ENCODE peak calls at places on chromosome 15, in four cellular contexts. One of them, this sample, is unnamed.

GRCh38 chr15:37245358-37245757 is 145.0 kb upstream of the MEIS2 start:
- DNase-seq in sciatic nerve: no peak
- DNase-seq in mesothelial cell of epicardium: no peak
- DNase-seq in activated naive CD4-positive, alpha-beta T cell treated with anti-CD3 and anti-CD28 coated beads, Interleukin-2, amount 10 ng/mL, durations not matched to agents 7 days and 5 days: no peak
- DNase-seq in this sample: no peak

GRCh38 chr15:92889390-92890113 is 10.6 kb upstream of the CHD2 start:
- DNase-seq in sciatic nerve: no peak
- DNase-seq in mesothelial cell of epicardium: no peak
- DNase-seq in activated naive CD4-positive, alpha-beta T cell treated with anti-CD3 and anti-CD28 coated beads, Interleukin-2, amount 10 ng/mL, durations not matched to agents 7 days and 5 days: no peak
- DNase-seq in this sample: no peak

GRCh38 chr15:45612790-45613415 is 21.9 kb upstream of the SQOR start:
- DNase-seq in sciatic nerve: no peak
- DNase-seq in mesothelial cell of epicardium: no peak
- DNase-seq in activated naive CD4-positive, alpha-beta T cell treated with anti-CD3 and anti-CD28 coated beads, Interleukin-2, amount 10 ng/mL, durations not matched to agents 7 days and 5 days: no peak
- DNase-seq in this sample: no peak

GRCh38 chr15:90201150-90201943 is at the start of gene SEMA4B:
- DNase-seq in sciatic nerve: peak
- DNase-seq in mesothelial cell of epicardium: peak
- DNase-seq in activated naive CD4-positive, alpha-beta T cell treated with anti-CD3 and anti-CD28 coated beads, Interleukin-2, amount 10 ng/mL, durations not matched to agents 7 days and 5 days: peak
- DNase-seq in this sample: peak

GRCh38 chr15:70258369-70259029 is 160.8 kb upstream of the TLE3 start:
- DNase-seq in sciatic nerve: no peak
- DNase-seq in mesothelial cell of epicardium: no peak
- DNase-seq in activated naive CD4-positive, alpha-beta T cell treated with anti-CD3 and anti-CD28 coated beads, Interleukin-2, amount 10 ng/mL, durations not matched to agents 7 days and 5 days: peak
- DNase-seq in this sample: no peak

GRCh38 chr15:35271371-35272043 is 186.4 kb upstream of the NANOGP8 start:
- DNase-seq in sciatic nerve: no peak
- DNase-seq in mesothelial cell of epicardium: no peak
- DNase-seq in activated naive CD4-positive, alpha-beta T cell treated with anti-CD3 and anti-CD28 coated beads, Interleukin-2, amount 10 ng/mL, durations not matched to agents 7 days and 5 days: no peak
- DNase-seq in this sample: no peak

GRCh38 chr15:49187537-49188245 is 17.6 kb downstream of the GALK2 start:
- DNase-seq in sciatic nerve: no peak
- DNase-seq in mesothelial cell of epicardium: no peak
- DNase-seq in activated naive CD4-positive, alpha-beta T cell treated with anti-CD3 and anti-CD28 coated beads, Interleukin-2, amount 10 ng/mL, durations not matched to agents 7 days and 5 days: no peak
- DNase-seq in this sample: no peak

GRCh38 chr15:52695146-52695545 is 16.0 kb upstream of the ATOSA start:
- DNase-seq in sciatic nerve: no peak
- DNase-seq in mesothelial cell of epicardium: no peak
- DNase-seq in activated naive CD4-positive, alpha-beta T cell treated with anti-CD3 and anti-CD28 coated beads, Interleukin-2, amount 10 ng/mL, durations not matched to agents 7 days and 5 days: no peak
- DNase-seq in this sample: no peak

GRCh38 chr15:39184701-39185390 is 396.0 kb upstream of the THBS1 start:
- DNase-seq in sciatic nerve: no peak
- DNase-seq in mesothelial cell of epicardium: no peak
- DNase-seq in activated naive CD4-positive, alpha-beta T cell treated with anti-CD3 and anti-CD28 coated beads, Interleukin-2, amount 10 ng/mL, durations not matched to agents 7 days and 5 days: no peak
- DNase-seq in this sample: no peak

GRCh38 chr15:73747847-73748605 is 5.1 kb downstream of the INSYN1 start:
- DNase-seq in sciatic nerve: no peak
- DNase-seq in mesothelial cell of epicardium: no peak
- DNase-seq in activated naive CD4-positive, alpha-beta T cell treated with anti-CD3 and anti-CD28 coated beads, Interleukin-2, amount 10 ng/mL, durations not matched to agents 7 days and 5 days: no peak
- DNase-seq in this sample: no peak

GRCh38 chr15:57455969-57456368 is 79.7 kb downstream of the CGNL1 start:
- DNase-seq in sciatic nerve: no peak
- DNase-seq in mesothelial cell of epicardium: no peak
- DNase-seq in activated naive CD4-positive, alpha-beta T cell treated with anti-CD3 and anti-CD28 coated beads, Interleukin-2, amount 10 ng/mL, durations not matched to agents 7 days and 5 days: no peak
- DNase-seq in this sample: no peak

GRCh38 chr15:44101944-44102343 is 93.1 kb downstream of the FRMD5 start:
- DNase-seq in sciatic nerve: no peak
- DNase-seq in mesothelial cell of epicardium: no peak
- DNase-seq in activated naive CD4-positive, alpha-beta T cell treated with anti-CD3 and anti-CD28 coated beads, Interleukin-2, amount 10 ng/mL, durations not matched to agents 7 days and 5 days: no peak
- DNase-seq in this sample: no peak

GRCh38 chr15:81398910-81399551 is 25.0 kb upstream of the TMC3 start:
- DNase-seq in sciatic nerve: no peak
- DNase-seq in mesothelial cell of epicardium: no peak
- DNase-seq in activated naive CD4-positive, alpha-beta T cell treated with anti-CD3 and anti-CD28 coated beads, Interleukin-2, amount 10 ng/mL, durations not matched to agents 7 days and 5 days: no peak
- DNase-seq in this sample: no peak

GRCh38 chr15:52790166-52790708 is at the start of gene ONECUT1:
- DNase-seq in sciatic nerve: no peak
- DNase-seq in mesothelial cell of epicardium: no peak
- DNase-seq in activated naive CD4-positive, alpha-beta T cell treated with anti-CD3 and anti-CD28 coated beads, Interleukin-2, amount 10 ng/mL, durations not matched to agents 7 days and 5 days: peak
- DNase-seq in this sample: no peak

GRCh38 chr15:85116066-85116465 is 134.4 kb downstream of the PDE8A start:
- DNase-seq in sciatic nerve: no peak
- DNase-seq in mesothelial cell of epicardium: no peak
- DNase-seq in activated naive CD4-positive, alpha-beta T cell treated with anti-CD3 and anti-CD28 coated beads, Interleukin-2, amount 10 ng/mL, durations not matched to agents 7 days and 5 days: no peak
- DNase-seq in this sample: no peak

GRCh38 chr15:55481842-55482241 is 26.2 kb downstream of the DNAAF4 start:
- DNase-seq in sciatic nerve: no peak
- DNase-seq in mesothelial cell of epicardium: no peak
- DNase-seq in activated naive CD4-positive, alpha-beta T cell treated with anti-CD3 and anti-CD28 coated beads, Interleukin-2, amount 10 ng/mL, durations not matched to agents 7 days and 5 days: no peak
- DNase-seq in this sample: no peak

GRCh38 chr15:90749754-90750153 is 32.6 kb downstream of the BLM start:
- DNase-seq in sciatic nerve: no peak
- DNase-seq in mesothelial cell of epicardium: no peak
- DNase-seq in activated naive CD4-positive, alpha-beta T cell treated with anti-CD3 and anti-CD28 coated beads, Interleukin-2, amount 10 ng/mL, durations not matched to agents 7 days and 5 days: no peak
- DNase-seq in this sample: no peak

GRCh38 chr15:44738340-44738984 is 2.1 kb downstream of the TRIM69 start:
- DNase-seq in sciatic nerve: no peak
- DNase-seq in mesothelial cell of epicardium: no peak
- DNase-seq in activated naive CD4-positive, alpha-beta T cell treated with anti-CD3 and anti-CD28 coated beads, Interleukin-2, amount 10 ng/mL, durations not matched to agents 7 days and 5 days: no peak
- DNase-seq in this sample: no peak

GRCh38 chr15:63133786-63134185 is 12.1 kb downstream of the LACTB start:
- DNase-seq in sciatic nerve: no peak
- DNase-seq in mesothelial cell of epicardium: no peak
- DNase-seq in activated naive CD4-positive, alpha-beta T cell treated with anti-CD3 and anti-CD28 coated beads, Interleukin-2, amount 10 ng/mL, durations not matched to agents 7 days and 5 days: no peak
- DNase-seq in this sample: no peak

GRCh38 chr15:78316211-78317077 is 17.0 kb upstream of the SKIC8 start:
- DNase-seq in sciatic nerve: no peak
- DNase-seq in mesothelial cell of epicardium: no peak
- DNase-seq in activated naive CD4-positive, alpha-beta T cell treated with anti-CD3 and anti-CD28 coated beads, Interleukin-2, amount 10 ng/mL, durations not matched to agents 7 days and 5 days: peak
- DNase-seq in this sample: no peak

GRCh38 chr15:22887157-22887951 is 48.9 kb downstream of the NIPA2 start:
- DNase-seq in sciatic nerve: no peak
- DNase-seq in mesothelial cell of epicardium: no peak
- DNase-seq in activated naive CD4-positive, alpha-beta T cell treated with anti-CD3 and anti-CD28 coated beads, Interleukin-2, amount 10 ng/mL, durations not matched to agents 7 days and 5 days: no peak
- DNase-seq in this sample: peak

This sample was measured in cardiac septum.